ENCODE peak calls at places on chromosomes 5 and 9, in eight cellular contexts. Y, K, M, S, X, G, N and Q are unnamed samples.

GRCh38 chr5:146894763-146895521 is 16.4 kb upstream of the PPP2R2B start:
- DNase-seq in Y (no peak), K (no peak), M (no peak), S (no peak), X (no peak), G (no peak), N (no peak), Q (no peak)

GRCh38 chr9:95025213-95026170 is 292.0 kb downstream of the FANCC start:
- DNase-seq in Y (peak; percentile 62), K (no peak), M (peak; percentile 26), S (peak; percentile 72), X (no peak), G (no peak), N (no peak), Q (peak; percentile 45)

GRCh38 chr5:141709704-141710267 is 27.8 kb upstream of the ARAP3 start:
- DNase-seq in Y (no peak), K (no peak), M (no peak), S (no peak), X (no peak), G (no peak), N (no peak), Q (no peak)

GRCh38 chr5:56327810-56328209 is 94.7 kb upstream of the ANKRD55 start:
- DNase-seq in Y (no peak), K (no peak), M (no peak), S (no peak), X (no peak), G (no peak), N (no peak), Q (no peak)

GRCh38 chr5:100646011-100646410 is 110.8 kb downstream of the FAM174A start:
- DNase-seq in Y (no peak), K (no peak), M (no peak), S (no peak), X (no peak), G (no peak), N (no peak), Q (no peak)

GRCh38 chr5:60649288-60649917 is 50.6 kb downstream of the DEPDC1B start:
- DNase-seq in Y (no peak), K (no peak), M (no peak), S (no peak), X (peak; percentile 34), G (no peak), N (no peak), Q (peak; percentile 76)

GRCh38 chr9:78029601-78030552 is 1.7 kb downstream of the GNAQ start:
- DNase-seq in Y (peak; percentile 57), K (no peak), M (no peak), S (no peak), X (peak; percentile 18), G (no peak), N (no peak), Q (peak; percentile 23)

GRCh38 chr5:58136416-58136815 is 323.5 kb downstream of the PLK2 start:
- DNase-seq in Y (no peak), K (no peak), M (no peak), S (no peak), X (no peak), G (no peak), N (no peak), Q (no peak)